ENCODE peak calls at places on chromosomes 6 and 20, in seven cellular contexts. P, D, E, J, G, O and U are unnamed samples.

GRCh38 chr20:61516398-61517208 is 264.5 kb downstream of the CDH4 start:
- DNase-seq in J (no peak), P (no peak), E (no peak), G (peak; percentile 35), D (no peak), O (no peak), U (peak; percentile 40)

GRCh38 chr6:41039060-41039998 is at the start of gene UNC5CL:
- DNase-seq in P (no peak), D (peak; percentile 22), O (no peak), G (no peak), E (no peak), J (peak; percentile 29), U (no peak)

GRCh38 chr20:37758332-37758731 is 64.5 kb downstream of the CTNNBL1 start:
- DNase-seq in D (no peak), E (no peak), G (no peak), J (no peak), P (no peak), O (no peak), U (no peak)

GRCh38 chr6:170564936-170565530 is 10.9 kb downstream of the TBP start:
- DNase-seq in E (no peak), J (no peak), D (no peak), P (no peak), O (no peak), G (no peak), U (no peak)

GRCh38 chr20:43925786-43926185 is 11.1 kb downstream of the TOX2 start:
- DNase-seq in J (no peak), G (peak; percentile 58), O (no peak), E (no peak), D (peak; percentile 51), P (no peak), U (no peak)

GRCh38 chr6:159250633-159251032 is 81.4 kb downstream of the FNDC1 start:
- DNase-seq in D (no peak), E (no peak), O (no peak), P (no peak), J (no peak), G (no peak), U (no peak)

GRCh38 chr6:160249687-160250086 is 8.9 kb downstream of the SLC22A2 start:
- DNase-seq in J (peak; percentile 34), D (no peak), P (no peak), E (no peak), O (no peak), G (no peak), U (no peak)

GRCh38 chr20:2314759-2315439 is 19.1 kb downstream of the TGM3 start:
- DNase-seq in P (peak; percentile 33), J (no peak), D (no peak), O (no peak), E (no peak), G (peak; percentile 28), U (peak; percentile 68)

GRCh38 chr6:140579918-140580317 is 1205.5 kb upstream of the CITED2 start:
- DNase-seq in P (no peak), E (no peak), J (no peak), O (no peak), D (no peak), G (no peak), U (no peak)

GRCh38 chr6:45637611-45638257 is 260.0 kb upstream of the SUPT3H start:
- DNase-seq in J (peak; percentile 64), D (no peak), G (no peak), E (no peak), O (no peak), P (peak; percentile 27), U (no peak)

GRCh38 chr6:134449781-134450180 is 131.9 kb upstream of the SGK1 start:
- DNase-seq in O (no peak), E (no peak), D (no peak), G (peak; percentile 69), J (no peak), P (no peak), U (no peak)

GRCh38 chr6:35170891-35171290 is 29.8 kb upstream of the TCP11 start:
- DNase-seq in E (no peak), D (no peak), P (no peak), J (no peak), O (no peak), G (no peak), U (no peak)

GRCh38 chr6:157459327-157459726 is 78.3 kb downstream of the ZDHHC14 start:
- DNase-seq in O (no peak), D (no peak), G (no peak), P (no peak), E (no peak), J (no peak), U (no peak)

GRCh38 chr20:21391495-21392298 is 5.6 kb downstream of the NKX2-4 start:
- DNase-seq in D (peak; percentile 25), O (no peak), J (no peak), P (no peak), E (no peak), G (no peak), U (no peak)

GRCh38 chr20:54069501-54069971 is 858 bp downstream of the BCAS1 start:
- DNase-seq in E (no peak), P (no peak), G (no peak), D (no peak), J (no peak), O (no peak), U (no peak)

GRCh38 chr6:105272783-105273182 is 93.0 kb upstream of the POPDC3 start:
- DNase-seq in E (no peak), J (no peak), O (no peak), P (no peak), D (peak; percentile 24), G (peak; percentile 44), U (no peak)

GRCh38 chr6:17045581-17046322 is 56.1 kb upstream of the STMND1 start:
- DNase-seq in G (peak; percentile 69), P (no peak), J (no peak), O (no peak), D (peak; percentile 6), E (no peak), U (no peak)

GRCh38 chr6:161143663-161144430 is 130.0 kb downstream of the AGPAT4 start:
- DNase-seq in G (no peak), D (no peak), E (no peak), J (no peak), P (no peak), O (no peak), U (no peak)

GRCh38 chr6:124149646-124150045 is 346.0 kb downstream of the NKAIN2 start:
- DNase-seq in J (no peak), G (no peak), O (no peak), E (no peak), D (no peak), P (no peak), U (no peak)

GRCh38 chr6:148525453-148525852 is 182.8 kb downstream of the SASH1 start:
- DNase-seq in O (no peak), E (no peak), J (no peak), G (peak; percentile 95), P (no peak), D (no peak), U (no peak)

GRCh38 chr6:39029156-39030011 is 19.2 kb upstream of the GLP1R start:
- DNase-seq in E (no peak), O (no peak), G (no peak), J (no peak), D (peak; percentile 11), P (no peak), U (no peak)

GRCh38 chr20:6599876-6600275 is 167.6 kb upstream of the BMP2 start:
- DNase-seq in J (no peak), G (peak; percentile 5), D (no peak), P (no peak), E (no peak), O (no peak), U (no peak)

GRCh38 chr20:57658447-57659130 is 38.4 kb upstream of the ZBP1 start:
- DNase-seq in P (peak; percentile 9), E (no peak), D (no peak), O (no peak), J (peak; percentile 7), G (no peak), U (no peak)

DNA sequence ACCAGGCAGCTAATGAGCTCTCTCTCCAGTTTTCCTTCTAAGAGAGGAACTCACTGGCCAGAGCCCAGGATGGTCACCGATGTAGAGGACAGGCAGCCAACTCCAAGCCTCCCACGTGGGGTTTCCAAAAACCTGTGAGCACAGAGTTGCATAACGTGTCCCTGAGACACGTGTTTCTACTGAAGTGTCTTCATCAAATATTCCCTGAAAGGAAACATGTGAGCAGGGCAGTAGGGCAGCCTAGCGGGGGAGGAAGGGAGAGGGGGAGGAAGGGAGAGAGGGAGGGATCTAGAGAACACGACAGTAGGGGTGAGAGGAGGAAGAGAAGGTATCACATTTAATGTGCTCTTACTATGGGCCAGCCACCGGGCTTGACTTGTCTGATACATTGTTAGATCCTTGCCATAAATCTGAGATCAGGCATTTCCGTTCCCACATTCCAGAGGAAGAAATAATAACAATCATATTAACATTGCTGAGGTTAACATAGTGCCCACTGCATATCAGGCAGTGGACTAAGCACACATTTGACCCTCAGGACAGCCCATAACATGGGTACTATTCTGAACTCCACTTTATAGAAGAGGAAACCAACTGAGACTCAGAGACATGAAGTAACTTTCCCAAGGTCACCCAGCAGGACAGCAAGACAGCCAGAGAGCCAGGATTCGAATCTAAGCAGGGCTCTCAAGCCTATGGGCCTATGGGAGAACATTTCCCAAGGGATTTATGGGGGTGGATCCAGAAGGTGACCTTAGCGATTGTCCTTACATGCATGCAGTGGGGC is 4.5 kb upstream of the SYS1 start:
- DNase-seq in G (peak; percentile 73), P (peak; percentile 81), D (peak; percentile 89), J (peak; percentile 66), E (peak; percentile 89), O (no peak), U (peak; percentile 79)
- TF ChIP-seq POLR2A in G (no peak), P (no peak), D (no peak), J (peak; percentile 23), E (no peak), O (no peak), U (peak; percentile 42)

GRCh38 chr20:10004900-10005299 is 29.9 kb upstream of the ANKEF1 start:
- DNase-seq in E (no peak), O (no peak), P (no peak), G (no peak), J (no peak), D (no peak), U (no peak)
- H3K27ac ChIP-seq in E (peak overlapping the region; percentile 4), O (no peak overlapping the region), P (no peak overlapping the region), G (no peak overlapping the region), J (no peak overlapping the region), D (no peak overlapping the region), U (no peak overlapping the region)

DNA sequence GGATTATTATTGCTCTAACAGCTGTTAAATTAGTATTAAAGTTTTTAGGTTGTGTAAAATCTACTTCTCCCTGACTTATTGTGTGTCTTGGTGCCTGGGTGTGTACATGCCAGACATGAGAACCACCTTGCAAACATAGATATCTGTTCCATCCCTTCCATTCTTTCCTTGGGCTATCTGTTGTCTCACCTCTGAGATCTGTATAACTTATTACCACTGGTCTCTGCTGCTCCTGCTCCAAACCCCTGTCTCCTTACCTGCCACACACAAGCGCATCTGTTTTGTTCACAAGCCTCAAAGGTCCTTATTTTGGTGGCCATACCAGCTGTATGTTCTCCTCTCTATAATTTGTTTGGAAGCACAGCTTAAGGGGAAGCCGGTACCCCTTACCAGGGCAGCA is 2.5 kb downstream of the LRRC1 start:
- DNase-seq in O (no peak), G (no peak), P (no peak), E (no peak), J (no peak), D (no peak), U (no peak)
- TF ChIP-seq POLR2A in O (no peak), G (no peak), P (no peak), E (no peak), J (no peak), D (no peak), U (no peak)

DNA sequence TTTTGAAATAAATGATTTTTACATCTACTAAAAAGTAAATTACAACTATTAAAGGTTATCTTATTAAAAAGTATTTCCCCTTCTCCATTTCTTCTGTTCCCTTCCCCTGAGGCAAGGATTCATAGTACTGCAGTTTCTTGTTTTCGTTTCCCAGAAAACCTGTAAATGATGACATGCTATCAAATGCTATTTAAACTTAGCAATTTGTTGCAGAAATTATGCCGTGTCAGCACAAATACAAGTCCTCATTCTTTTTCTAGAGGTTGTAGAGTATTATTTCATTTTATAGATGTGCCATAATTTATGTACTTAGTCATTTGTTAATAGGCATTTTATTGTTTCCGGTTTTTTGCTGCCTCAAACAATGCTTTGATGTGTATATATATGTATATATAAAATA is 268.4 kb downstream of the PLCB1 start:
- DNase-seq in G (no peak), J (no peak), P (no peak), O (no peak), D (no peak), E (no peak), U (no peak)
- H3K27ac ChIP-seq in G (no peak overlapping the region), J (no peak overlapping the region), P (no peak overlapping the region), O (no peak overlapping the region), D (no peak overlapping the region), E (no peak overlapping the region), U (no peak overlapping the region)